ENCODE peak calls at places on chromosomes 3 and 15, in eight cellular contexts. One of them, this sample, is unnamed.

GRCh38 chr3:175270199-175270837 is 411.2 kb downstream of the NAALADL2 start:
- DNase-seq in NCI-H1105 treated with DMSO at 0.1 percent for 48 hours: peak
- DNase-seq in A172: peak
- DNase-seq in substantia nigra: no peak
- DNase-seq in stromal cell of bone marrow: no peak
- DNase-seq in nephron progenitor cell: no peak
- DNase-seq in keratinocyte: no peak
- DNase-seq in psoas muscle: no peak
- DNase-seq in this sample: peak

GRCh38 chr3:144770291-144770690 is 798.7 kb downstream of the DIPK2A start:
- DNase-seq in psoas muscle: no peak
- DNase-seq in nephron progenitor cell: no peak
- DNase-seq in stromal cell of bone marrow: no peak
- DNase-seq in NCI-H1105 treated with DMSO at 0.1 percent for 48 hours: no peak
- DNase-seq in A172: no peak
- DNase-seq in keratinocyte: no peak
- DNase-seq in substantia nigra: no peak
- DNase-seq in this sample: no peak

GRCh38 chr15:65312400-65312916 is 8.0 kb downstream of the RNU5B-1 start:
- DNase-seq in stromal cell of bone marrow: no peak
- DNase-seq in psoas muscle: no peak
- DNase-seq in substantia nigra: peak
- DNase-seq in nephron progenitor cell: peak
- DNase-seq in NCI-H1105 treated with DMSO at 0.1 percent for 48 hours: no peak
- DNase-seq in keratinocyte: no peak
- DNase-seq in A172: no peak
- DNase-seq in this sample: no peak

GRCh38 chr3:187684880-187685279 is 14.7 kb upstream of the SST start:
- DNase-seq in NCI-H1105 treated with DMSO at 0.1 percent for 48 hours: no peak
- DNase-seq in psoas muscle: no peak
- DNase-seq in stromal cell of bone marrow: no peak
- DNase-seq in substantia nigra: no peak
- DNase-seq in nephron progenitor cell: no peak
- DNase-seq in keratinocyte: no peak
- DNase-seq in A172: peak
- DNase-seq in this sample: no peak

GRCh38 chr3:155491696-155492095 is 198.2 kb upstream of the STRIT1 start:
- DNase-seq in NCI-H1105 treated with DMSO at 0.1 percent for 48 hours: no peak
- DNase-seq in substantia nigra: no peak
- DNase-seq in stromal cell of bone marrow: no peak
- DNase-seq in psoas muscle: no peak
- DNase-seq in keratinocyte: no peak
- DNase-seq in nephron progenitor cell: no peak
- DNase-seq in A172: no peak
- DNase-seq in this sample: no peak

GRCh38 chr3:186217820-186218164 is 108.9 kb upstream of the ETV5 start:
- DNase-seq in keratinocyte: no peak
- DNase-seq in stromal cell of bone marrow: no peak
- DNase-seq in NCI-H1105 treated with DMSO at 0.1 percent for 48 hours: no peak
- DNase-seq in A172: peak
- DNase-seq in nephron progenitor cell: no peak
- DNase-seq in substantia nigra: no peak
- DNase-seq in psoas muscle: no peak
- DNase-seq in this sample: no peak

GRCh38 chr15:32107477-32108080 is 77.3 kb downstream of the CHRNA7 start:
- DNase-seq in NCI-H1105 treated with DMSO at 0.1 percent for 48 hours: no peak
- DNase-seq in substantia nigra: no peak
- DNase-seq in keratinocyte: no peak
- DNase-seq in psoas muscle: no peak
- DNase-seq in A172: no peak
- DNase-seq in stromal cell of bone marrow: no peak
- DNase-seq in nephron progenitor cell: no peak
- DNase-seq in this sample: no peak

GRCh38 chr3:14358426-14359211 is 43.8 kb upstream of the SLC6A6 start:
- DNase-seq in substantia nigra: no peak
- DNase-seq in nephron progenitor cell: peak
- DNase-seq in psoas muscle: peak
- DNase-seq in keratinocyte: no peak
- DNase-seq in stromal cell of bone marrow: no peak
- DNase-seq in NCI-H1105 treated with DMSO at 0.1 percent for 48 hours: peak
- DNase-seq in A172: no peak
- DNase-seq in this sample: peak

GRCh38 chr3:193910886-193911738 is 224.8 kb upstream of the HES1 start:
- DNase-seq in psoas muscle: no peak
- DNase-seq in keratinocyte: no peak
- DNase-seq in substantia nigra: no peak
- DNase-seq in A172: no peak
- DNase-seq in NCI-H1105 treated with DMSO at 0.1 percent for 48 hours: no peak
- DNase-seq in stromal cell of bone marrow: no peak
- DNase-seq in nephron progenitor cell: no peak
- DNase-seq in this sample: no peak

GRCh38 chr3:158261371-158261991 is 151.6 kb downstream of the RSRC1 start:
- DNase-seq in nephron progenitor cell: no peak
- DNase-seq in A172: no peak
- DNase-seq in substantia nigra: no peak
- DNase-seq in keratinocyte: no peak
- DNase-seq in NCI-H1105 treated with DMSO at 0.1 percent for 48 hours: peak
- DNase-seq in stromal cell of bone marrow: no peak
- DNase-seq in psoas muscle: no peak
- DNase-seq in this sample: no peak

GRCh38 chr3:77491961-77492360 is 452.1 kb downstream of the ROBO2 start:
- DNase-seq in NCI-H1105 treated with DMSO at 0.1 percent for 48 hours: no peak
- DNase-seq in nephron progenitor cell: no peak
- DNase-seq in stromal cell of bone marrow: no peak
- DNase-seq in psoas muscle: no peak
- DNase-seq in substantia nigra: no peak
- DNase-seq in keratinocyte: no peak
- DNase-seq in A172: no peak
- DNase-seq in this sample: no peak

GRCh38 chr3:151630035-151630434 is 103.7 kb upstream of the AADACL2 start:
- DNase-seq in substantia nigra: no peak
- DNase-seq in NCI-H1105 treated with DMSO at 0.1 percent for 48 hours: no peak
- DNase-seq in psoas muscle: no peak
- DNase-seq in A172: no peak
- DNase-seq in stromal cell of bone marrow: no peak
- DNase-seq in keratinocyte: no peak
- DNase-seq in nephron progenitor cell: no peak
- DNase-seq in this sample: no peak

GRCh38 chr3:153855772-153856171 is 265.4 kb upstream of the ARHGEF26 start:
- DNase-seq in NCI-H1105 treated with DMSO at 0.1 percent for 48 hours: no peak
- DNase-seq in stromal cell of bone marrow: no peak
- DNase-seq in keratinocyte: no peak
- DNase-seq in psoas muscle: no peak
- DNase-seq in nephron progenitor cell: no peak
- DNase-seq in A172: no peak
- DNase-seq in substantia nigra: no peak
- DNase-seq in this sample: no peak

GRCh38 chr3:185205865-185206264 is 48.0 kb downstream of the EHHADH start:
- DNase-seq in NCI-H1105 treated with DMSO at 0.1 percent for 48 hours: no peak
- DNase-seq in psoas muscle: no peak
- DNase-seq in nephron progenitor cell: no peak
- DNase-seq in substantia nigra: no peak
- DNase-seq in stromal cell of bone marrow: no peak
- DNase-seq in keratinocyte: no peak
- DNase-seq in A172: peak
- DNase-seq in this sample: no peak

GRCh38 chr15:39491115-39491916 is 89.6 kb upstream of the THBS1 start:
- DNase-seq in substantia nigra: no peak
- DNase-seq in NCI-H1105 treated with DMSO at 0.1 percent for 48 hours: no peak
- DNase-seq in psoas muscle: no peak
- DNase-seq in keratinocyte: no peak
- DNase-seq in stromal cell of bone marrow: no peak
- DNase-seq in A172: no peak
- DNase-seq in nephron progenitor cell: no peak
- DNase-seq in this sample: no peak

GRCh38 chr3:72847282-72847681 is 963 bp downstream of the SHQ1 start:
- DNase-seq in NCI-H1105 treated with DMSO at 0.1 percent for 48 hours: no peak
- DNase-seq in nephron progenitor cell: no peak
- DNase-seq in keratinocyte: no peak
- DNase-seq in A172: no peak
- DNase-seq in stromal cell of bone marrow: no peak
- DNase-seq in psoas muscle: no peak
- DNase-seq in substantia nigra: no peak
- DNase-seq in this sample: no peak

GRCh38 chr15:85624241-85624855 is 170.4 kb downstream of the KLHL25 start:
- DNase-seq in stromal cell of bone marrow: peak
- DNase-seq in A172: no peak
- DNase-seq in substantia nigra: no peak
- DNase-seq in nephron progenitor cell: no peak
- DNase-seq in keratinocyte: no peak
- DNase-seq in NCI-H1105 treated with DMSO at 0.1 percent for 48 hours: no peak
- DNase-seq in psoas muscle: no peak
- DNase-seq in this sample: no peak

GRCh38 chr3:195249858-195250464 is 21.0 kb downstream of the XXYLT1 start:
- DNase-seq in psoas muscle: no peak
- DNase-seq in nephron progenitor cell: no peak
- DNase-seq in A172: no peak
- DNase-seq in stromal cell of bone marrow: no peak
- DNase-seq in NCI-H1105 treated with DMSO at 0.1 percent for 48 hours: no peak
- DNase-seq in keratinocyte: no peak
- DNase-seq in substantia nigra: no peak
- DNase-seq in this sample: no peak

This sample was measured in astrocyte of the cerebellum.